ENCODE peak calls at places on chromosomes 6 and 20, in four cellular contexts. One of them, this sample, is unnamed.

GRCh38 chr6:52233975-52234823 is 10.1 kb downstream of the IL17F start:
- DNase-seq in ovary: no peak
- DNase-seq in epithelial cell of prostate: peak
- DNase-seq in IMR-90: peak
- DNase-seq in this sample: peak

GRCh38 chr20:34345426-34345757 is 17.7 kb upstream of the ITCH start:
- DNase-seq in IMR-90: no peak
- DNase-seq in epithelial cell of prostate: no peak
- DNase-seq in ovary: no peak
- DNase-seq in this sample: no peak

GRCh38 chr6:155340464-155341129 is 26.3 kb upstream of the TFB1M start:
- DNase-seq in IMR-90: peak
- DNase-seq in epithelial cell of prostate: no peak
- DNase-seq in ovary: no peak
- DNase-seq in this sample: no peak

GRCh38 chr6:121201108-121201507 is 133.2 kb downstream of the TBC1D32 start:
- DNase-seq in ovary: no peak
- DNase-seq in epithelial cell of prostate: peak
- DNase-seq in IMR-90: peak
- DNase-seq in this sample: no peak

GRCh38 chr6:148884461-148884860 is 137.6 kb downstream of the UST start:
- DNase-seq in ovary: no peak
- DNase-seq in epithelial cell of prostate: no peak
- DNase-seq in IMR-90: no peak
- DNase-seq in this sample: no peak

GRCh38 chr20:57584768-57585461 is 24.0 kb downstream of the PCK1 start:
- DNase-seq in epithelial cell of prostate: no peak
- DNase-seq in IMR-90: no peak
- DNase-seq in ovary: no peak
- DNase-seq in this sample: no peak

GRCh38 chr20:24339179-24339578 is 130.2 kb upstream of the SYNDIG1 start:
- DNase-seq in IMR-90: no peak
- DNase-seq in epithelial cell of prostate: peak
- DNase-seq in ovary: no peak
- DNase-seq in this sample: no peak

GRCh38 chr20:6769953-6770831 is 2.7 kb downstream of the BMP2 start:
- DNase-seq in epithelial cell of prostate: no peak
- DNase-seq in IMR-90: no peak
- DNase-seq in ovary: peak
- DNase-seq in this sample: no peak

GRCh38 chr20:32877507-32877906 is 18.8 kb downstream of the EFCAB8 start:
- DNase-seq in ovary: no peak
- DNase-seq in epithelial cell of prostate: no peak
- DNase-seq in IMR-90: peak
- DNase-seq in this sample: peak

GRCh38 chr6:116064626-116065025 is 3.9 kb upstream of the FRK start:
- DNase-seq in ovary: no peak
- DNase-seq in epithelial cell of prostate: no peak
- DNase-seq in IMR-90: no peak
- DNase-seq in this sample: no peak

GRCh38 chr20:47857142-47857993 is 72.1 kb upstream of the SULF2 start:
- DNase-seq in epithelial cell of prostate: peak
- DNase-seq in ovary: no peak
- DNase-seq in IMR-90: no peak
- DNase-seq in this sample: peak

GRCh38 chr6:80639243-80639642 is 532.8 kb downstream of the BCKDHB start:
- DNase-seq in ovary: no peak
- DNase-seq in epithelial cell of prostate: no peak
- DNase-seq in IMR-90: peak
- DNase-seq in this sample: peak

GRCh38 chr6:16420715-16421461 is 182.5 kb downstream of the GMPR start:
- DNase-seq in IMR-90: peak
- DNase-seq in epithelial cell of prostate: peak
- DNase-seq in ovary: no peak
- DNase-seq in this sample: no peak

GRCh38 chr20:36144336-36144735 is 10.2 kb upstream of the EPB41L1 start:
- DNase-seq in ovary: no peak
- DNase-seq in IMR-90: no peak
- DNase-seq in epithelial cell of prostate: no peak
- DNase-seq in this sample: no peak

GRCh38 chr20:43584448-43585138 is 6.1 kb upstream of the IFT52 start:
- DNase-seq in IMR-90: peak
- DNase-seq in ovary: no peak
- DNase-seq in epithelial cell of prostate: no peak
- DNase-seq in this sample: peak

GRCh38 chr6:129683606-129684322 is 26.2 kb downstream of the ARHGAP18 start:
- DNase-seq in epithelial cell of prostate: peak
- DNase-seq in ovary: no peak
- DNase-seq in IMR-90: peak
- DNase-seq in this sample: peak

GRCh38 chr20:16761305-16761829 is 13.2 kb downstream of the OTOR start:
- DNase-seq in epithelial cell of prostate: no peak
- DNase-seq in ovary: peak
- DNase-seq in IMR-90: peak
- DNase-seq in this sample: peak

GRCh38 chr20:34535301-34535840 is 19.1 kb downstream of the DYNLRB1 start:
- DNase-seq in IMR-90: no peak
- DNase-seq in epithelial cell of prostate: no peak
- DNase-seq in ovary: no peak
- DNase-seq in this sample: no peak

GRCh38 chr6:129502261-129502660 is 207.7 kb downstream of the ARHGAP18 start:
- DNase-seq in IMR-90: peak
- DNase-seq in ovary: no peak
- DNase-seq in epithelial cell of prostate: no peak
- DNase-seq in this sample: no peak

GRCh38 chr20:32577023-32577422 is 8.1 kb downstream of the NOL4L start:
- DNase-seq in IMR-90: no peak
- DNase-seq in epithelial cell of prostate: no peak
- DNase-seq in ovary: no peak
- DNase-seq in this sample: no peak

GRCh38 chr6:1498491-1499113 is 109.2 kb downstream of the FOXF2 start:
- DNase-seq in epithelial cell of prostate: no peak
- DNase-seq in IMR-90: peak
- DNase-seq in ovary: no peak
- DNase-seq in this sample: peak

GRCh38 chr20:64180673-64181072 is 16.4 kb downstream of the MYT1 start:
- DNase-seq in epithelial cell of prostate: no peak
- DNase-seq in IMR-90: no peak
- DNase-seq in ovary: no peak
- DNase-seq in this sample: no peak

GRCh38 chr20:53786445-53787267 is 193.0 kb upstream of the ZNF217 start:
- DNase-seq in IMR-90: no peak
- DNase-seq in ovary: no peak
- DNase-seq in epithelial cell of prostate: no peak
- DNase-seq in this sample: no peak

GRCh38 chr6:15313367-15313766 is 67.5 kb downstream of the JARID2 start:
- DNase-seq in ovary: peak
- DNase-seq in epithelial cell of prostate: no peak
- DNase-seq in IMR-90: no peak
- DNase-seq in this sample: no peak

GRCh38 chr6:47844881-47845280 is 63.0 kb downstream of the OPN5 start:
- DNase-seq in IMR-90: no peak
- DNase-seq in epithelial cell of prostate: no peak
- DNase-seq in ovary: no peak
- DNase-seq in this sample: peak

GRCh38 chr20:3471397-3472021 is 691 bp downstream of the ATRN start:
- DNase-seq in ovary: peak
- DNase-seq in IMR-90: no peak
- DNase-seq in epithelial cell of prostate: no peak
- DNase-seq in this sample: no peak

GRCh38 chr6:21265264-21266044 is 328.1 kb upstream of the SOX4 start:
- DNase-seq in ovary: no peak
- DNase-seq in epithelial cell of prostate: peak
- DNase-seq in IMR-90: peak
- DNase-seq in this sample: no peak

GRCh38 chr6:148293181-148293995 is 49.2 kb upstream of the SASH1 start:
- DNase-seq in epithelial cell of prostate: no peak
- DNase-seq in IMR-90: peak
- DNase-seq in ovary: peak
- DNase-seq in this sample: no peak

DNA sequence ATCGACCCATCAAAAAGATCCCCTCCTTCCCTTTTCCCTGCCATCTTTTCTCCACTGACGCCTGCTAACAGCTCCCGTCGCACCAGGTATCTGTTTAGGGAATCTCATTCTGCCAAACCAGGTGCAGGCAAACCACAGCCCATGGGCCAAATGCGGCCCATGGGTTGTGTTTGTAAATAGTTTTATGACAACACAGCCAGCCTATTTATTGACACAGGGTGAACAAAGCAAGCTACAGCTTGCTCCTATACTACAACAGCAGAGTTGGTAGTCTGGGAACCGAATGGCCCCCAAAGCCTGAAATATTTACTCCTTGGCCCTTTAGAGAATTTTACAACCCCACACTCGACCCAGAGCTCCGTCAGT is 16.4 kb downstream of the NFATC2 start:
- DNase-seq in IMR-90: no peak
- DNase-seq in epithelial cell of prostate: no peak
- DNase-seq in ovary: no peak
- DNase-seq in this sample: no peak
- H3K27ac ChIP-seq in IMR-90: no peak
- H3K27ac ChIP-seq in epithelial cell of prostate: no peak
- H3K27ac ChIP-seq in ovary: no peak
- H3K27ac ChIP-seq in this sample: no peak

GRCh38 chr6:102126488-102126887 is 733.0 kb downstream of the GRIK2 start:
- DNase-seq in IMR-90: no peak
- DNase-seq in epithelial cell of prostate: no peak
- DNase-seq in ovary: no peak
- DNase-seq in this sample: no peak
- H3K27ac ChIP-seq in IMR-90: no peak
- H3K27ac ChIP-seq in epithelial cell of prostate: no peak
- H3K27ac ChIP-seq in ovary: no peak
- H3K27ac ChIP-seq in this sample: no peak

DNA sequence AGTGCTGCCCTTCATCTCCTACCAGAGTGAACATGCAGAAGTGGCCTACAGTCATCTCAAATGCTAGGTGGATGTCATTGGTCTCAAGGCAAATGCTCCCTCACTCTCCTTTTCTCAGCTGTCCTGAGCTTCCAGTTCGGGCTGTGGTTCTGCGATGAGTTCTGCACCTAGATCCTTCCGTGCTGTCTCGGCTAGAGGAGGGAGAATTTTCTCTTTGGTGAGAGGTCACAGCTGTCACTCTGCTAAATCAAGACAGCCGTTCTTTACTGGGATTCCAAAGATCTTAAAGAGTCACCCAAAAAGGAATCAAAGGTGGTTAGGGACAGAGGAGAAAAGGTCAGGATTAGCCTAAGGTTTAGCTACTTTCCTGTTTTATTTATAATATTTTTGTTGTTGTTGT is 2.9 kb downstream of the WRNIP1 start:
- DNase-seq in epithelial cell of prostate: no peak
- DNase-seq in IMR-90: no peak
- DNase-seq in ovary: no peak
- DNase-seq in this sample: no peak
- H3K27ac ChIP-seq in epithelial cell of prostate: no peak
- H3K27ac ChIP-seq in IMR-90: peak
- H3K27ac ChIP-seq in ovary: no peak
- H3K27ac ChIP-seq in this sample: peak

GRCh38 chr20:45432294-45432693 is 16.4 kb downstream of the PIGT start:
- DNase-seq in epithelial cell of prostate: no peak
- DNase-seq in IMR-90: no peak
- DNase-seq in ovary: no peak
- DNase-seq in this sample: no peak

GRCh38 chr20:45433316-45433715 is 17.4 kb downstream of the PIGT start:
- DNase-seq in IMR-90: peak
- DNase-seq in ovary: peak
- DNase-seq in epithelial cell of prostate: no peak
- DNase-seq in this sample: peak

GRCh38 chr20:45440424-45440823 is 24.5 kb downstream of the PIGT start:
- DNase-seq in epithelial cell of prostate: no peak
- DNase-seq in ovary: no peak
- DNase-seq in IMR-90: no peak
- DNase-seq in this sample: no peak

GRCh38 chr20:45440891-45441685 is 25.1 kb downstream of the PIGT start:
- DNase-seq in IMR-90: no peak
- DNase-seq in ovary: no peak
- DNase-seq in epithelial cell of prostate: no peak
- DNase-seq in this sample: no peak

GRCh38 chr20:45436732-45437485 is 21.0 kb downstream of the PIGT start:
- DNase-seq in epithelial cell of prostate: no peak
- DNase-seq in IMR-90: peak
- DNase-seq in ovary: peak
- DNase-seq in this sample: peak
- H3K27ac ChIP-seq in epithelial cell of prostate: no peak
- H3K27ac ChIP-seq in IMR-90: peak
- H3K27ac ChIP-seq in ovary: peak
- H3K27ac ChIP-seq in this sample: no peak

DNA sequence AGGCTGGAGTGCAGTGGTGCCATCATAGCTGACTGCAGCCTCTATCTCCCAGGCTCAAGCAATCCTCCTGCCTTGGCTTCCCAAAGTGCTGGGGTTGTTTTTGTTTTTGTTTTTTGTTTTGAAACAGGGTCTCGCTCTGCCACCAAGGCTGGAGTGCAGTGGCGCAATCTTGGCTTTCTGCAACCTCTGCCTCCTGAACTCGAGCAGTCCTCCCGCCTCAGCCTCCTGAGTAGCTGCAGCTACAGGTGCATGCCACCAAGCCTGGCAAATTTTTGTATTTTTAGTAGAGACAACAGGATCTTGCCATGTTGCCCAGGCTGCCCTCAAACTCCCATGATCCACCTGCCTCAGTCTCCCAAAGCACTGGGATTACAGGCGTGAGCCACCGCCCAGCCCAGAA is 4.2 kb downstream of the C6orf132 start:
- DNase-seq in ovary: no peak
- DNase-seq in IMR-90: no peak
- DNase-seq in epithelial cell of prostate: no peak
- DNase-seq in this sample: no peak
- H3K27ac ChIP-seq in ovary: no peak
- H3K27ac ChIP-seq in IMR-90: no peak
- H3K27ac ChIP-seq in epithelial cell of prostate: peak
- H3K27ac ChIP-seq in this sample: no peak

DNA sequence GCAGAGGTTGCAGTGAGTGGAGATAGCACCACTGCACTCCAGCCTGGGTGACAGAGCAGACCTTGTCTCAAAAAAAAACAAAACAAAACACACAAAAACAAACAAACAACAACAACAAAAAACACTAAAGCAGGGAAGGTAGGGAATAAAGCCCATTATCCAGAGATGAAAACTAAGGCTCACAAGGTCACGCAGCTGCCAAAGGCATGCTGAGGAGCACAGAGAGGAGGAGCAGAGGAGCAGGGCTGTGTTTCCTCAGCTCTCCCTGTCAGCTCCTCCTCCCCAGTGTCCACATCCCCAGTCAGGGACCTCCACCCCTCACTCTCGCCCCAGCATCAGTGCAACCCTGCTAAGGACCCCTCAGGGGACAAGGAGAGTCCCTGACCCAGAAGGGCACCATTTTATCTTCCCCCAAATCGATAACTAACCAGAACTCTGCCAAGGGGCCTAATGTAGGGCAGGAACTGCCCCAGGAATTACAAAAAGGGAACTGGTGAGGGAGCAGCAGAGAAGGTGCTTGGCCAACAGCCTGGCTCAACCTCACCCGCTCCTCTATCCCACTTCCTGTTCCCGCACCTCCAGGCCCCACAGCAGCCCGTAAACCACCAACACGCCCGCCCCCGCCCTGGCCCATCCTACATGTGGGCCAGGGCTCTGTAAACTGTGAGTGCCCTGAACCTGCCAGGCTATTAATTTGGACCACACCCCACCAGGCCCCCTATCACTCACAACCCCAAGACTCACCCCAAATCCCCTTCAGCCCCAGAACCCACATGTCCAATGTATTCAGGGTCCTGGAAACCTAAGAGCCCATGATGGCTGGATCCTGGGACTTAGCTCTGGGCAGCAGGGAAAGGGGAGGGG is 9.0 kb downstream of the TEAD3 start:
- DNase-seq in epithelial cell of prostate: no peak
- DNase-seq in IMR-90: peak
- DNase-seq in ovary: peak
- DNase-seq in this sample: no peak
- H3K27ac ChIP-seq in epithelial cell of prostate: peak
- H3K27ac ChIP-seq in IMR-90: peak
- H3K27ac ChIP-seq in ovary: peak
- H3K27ac ChIP-seq in this sample: no peak